ENCODE peak calls at places on chromosomes 11 and 22, in nine cellular contexts. X is astrocyte, V is body of pancreas, F is neural progenitor cell, D is spleen, Q is testis, T is keratinocyte, G is heart right ventricle, B is BE2C. A is an unnamed sample. For H3K4me1, the result is how much of the 10 kb centered on the place peaks cover.

GRCh38 chr22:19761500-19762314 is 1.1 kb downstream of the TBX1 start:
- DNase-seq in X (no peak), V (no peak), F (peak), D (no peak), Q (no peak), T (no peak), G (no peak), B (no peak), A (peak)

GRCh38 chr11:7577883-7578242 is 64.1 kb downstream of the PPFIBP2 start:
- DNase-seq in X (no peak), V (no peak), F (no peak), D (no peak), Q (no peak), T (no peak), G (no peak), B (peak), A (no peak)

GRCh38 chr11:121145826-121146225 is 44.8 kb downstream of the TECTA start:
- DNase-seq in X (no peak), V (no peak), F (no peak), D (no peak), Q (no peak), T (no peak), G (no peak), B (no peak), A (no peak)

GRCh38 chr11:37712246-37712645 is 1114.2 kb upstream of the RAG2 start:
- DNase-seq in X (no peak), V (no peak), F (peak), D (no peak), Q (no peak), T (no peak), G (no peak), B (peak), A (no peak)

GRCh38 chr11:105577645-105578044 is 32.2 kb upstream of the GRIA4 start:
- DNase-seq in X (peak), V (no peak), F (peak), D (no peak), Q (no peak), T (no peak), G (no peak), B (peak), A (no peak)

GRCh38 chr11:121591405-121592033 is 138.8 kb upstream of the SORL1-AS1 start:
- DNase-seq in X (peak), V (peak), F (peak), D (no peak), Q (peak), T (peak), G (no peak), B (peak), A (no peak)

GRCh38 chr11:128266893-128267292 is 320.5 kb downstream of the ETS1 start:
- DNase-seq in X (no peak), V (no peak), F (no peak), D (no peak), Q (no peak), T (no peak), G (no peak), B (no peak), A (no peak)

GRCh38 chr11:130814440-130815073 is 101.7 kb downstream of the SNX19 start:
- DNase-seq in X (no peak), V (no peak), F (no peak), D (no peak), Q (no peak), T (no peak), G (no peak), B (no peak), A (no peak)

GRCh38 chr11:112223125-112223524 is 3.1 kb upstream of the PTS start:
- DNase-seq in X (no peak), V (no peak), F (no peak), D (no peak), Q (no peak), T (no peak), G (no peak), B (no peak), A (no peak)

GRCh38 chr22:28181332-28181731 is 262.3 kb upstream of the PITPNB start:
- DNase-seq in X (peak), V (no peak), F (no peak), D (no peak), Q (no peak), T (no peak), G (no peak), B (no peak), A (no peak)

GRCh38 chr11:75073459-75074190 is 23.1 kb downstream of the OR2AT4 start:
- DNase-seq in X (no peak), V (no peak), F (no peak), D (no peak), Q (no peak), T (no peak), G (no peak), B (peak), A (no peak)

GRCh38 chr11:127931811-127932210 is 655.5 kb downstream of the ETS1 start:
- DNase-seq in X (no peak), V (no peak), F (peak), D (no peak), Q (no peak), T (no peak), G (no peak), B (no peak), A (no peak)

GRCh38 chr11:67002297-67002913 is 20.5 kb upstream of the SYT12 start:
- DNase-seq in X (no peak), V (no peak), F (peak), D (no peak), Q (no peak), T (no peak), G (no peak), B (no peak), A (no peak)

GRCh38 chr11:109865558-109866186 is 227.5 kb upstream of the ZC3H12C start:
- DNase-seq in X (no peak), V (peak), F (no peak), D (no peak), Q (peak), T (no peak), G (peak), B (no peak), A (no peak)

GRCh38 chr11:40130427-40130826 is 1329.0 kb downstream of the LRRC4C start:
- DNase-seq in X (no peak), V (no peak), F (peak), D (no peak), Q (peak), T (no peak), G (no peak), B (peak), A (no peak)

GRCh38 chr22:19045094-19045493 is 77.1 kb downstream of the DGCR2 start:
- DNase-seq in X (no peak), V (no peak), F (no peak), D (no peak), Q (no peak), T (no peak), G (no peak), B (no peak), A (no peak)

GRCh38 chr11:14244926-14245325 is 114.1 kb downstream of the RRAS2 start:
- DNase-seq in X (no peak), V (no peak), F (no peak), D (no peak), Q (no peak), T (no peak), G (no peak), B (no peak), A (no peak)

GRCh38 chr11:65652511-65653228 is 10.0 kb downstream of the RELA start:
- DNase-seq in X (peak), V (peak), F (peak), D (peak), Q (peak), T (no peak), G (peak), B (peak), A (peak)

GRCh38 chr11:117584056-117584830 is 212.8 kb downstream of the DSCAML1 start:
- DNase-seq in X (peak), V (no peak), F (no peak), D (no peak), Q (no peak), T (no peak), G (no peak), B (no peak), A (no peak)

GRCh38 chr22:29216011-29216872 is 10.5 kb downstream of the EMID1 start:
- DNase-seq in X (no peak), V (no peak), F (no peak), D (peak), Q (no peak), T (no peak), G (no peak), B (no peak), A (peak)

GRCh38 chr22:49760280-49760629 is 67.4 kb downstream of the BRD1 start:
- DNase-seq in X (no peak), V (no peak), F (no peak), D (no peak), Q (no peak), T (peak), G (no peak), B (no peak), A (peak)

GRCh38 chr11:128463975-128464374 is 123.4 kb downstream of the ETS1 start:
- DNase-seq in X (no peak), V (no peak), F (no peak), D (no peak), Q (no peak), T (no peak), G (no peak), B (no peak), A (no peak)

GRCh38 chr11:67732045-67732787 is 57.8 kb upstream of the ALDH3B2 start:
- DNase-seq in X (no peak), V (peak), F (peak), D (no peak), Q (peak), T (no peak), G (no peak), B (peak), A (no peak)

GRCh38 chr11:120425527-120425926 is 86.0 kb upstream of the GRIK4 start:
- DNase-seq in X (no peak), V (no peak), F (no peak), D (no peak), Q (no peak), T (no peak), G (no peak), B (no peak), A (no peak)

GRCh38 chr11:91585035-91585801 is 639.4 kb upstream of the FAT3 start:
- DNase-seq in X (no peak), V (no peak), F (no peak), D (no peak), Q (no peak), T (no peak), G (no peak), B (no peak), A (no peak)

GRCh38 chr11:118870396-118871343 is 13.0 kb upstream of the CXCR5 start:
- DNase-seq in X (no peak), V (no peak), F (peak), D (peak), Q (no peak), T (no peak), G (peak), B (no peak), A (peak)

GRCh38 chr22:42443240-42444059 is 11.2 kb upstream of the NFAM1 start:
- DNase-seq in X (no peak), V (no peak), F (no peak), D (no peak), Q (no peak), T (no peak), G (no peak), B (no peak), A (no peak)

GRCh38 chr11:44775366-44776356 is 48.9 kb downstream of the TSPAN18 start:
- DNase-seq in X (no peak), V (peak), F (peak), D (peak), Q (peak), T (peak), G (peak), B (peak), A (no peak)

GRCh38 chr11:115990004-115990447 is 485.8 kb upstream of the CADM1 start:
- DNase-seq in X (no peak), V (no peak), F (peak), D (peak), Q (peak), T (no peak), G (peak), B (peak), A (peak)

GRCh38 chr11:76270387-76270786 is 64.1 kb upstream of the WNT11 start:
- DNase-seq in X (no peak), V (no peak), F (no peak), D (no peak), Q (peak), T (no peak), G (no peak), B (no peak), A (no peak)

GRCh38 chr22:19707347-19708322 is 6.7 kb upstream of the SEPTIN5 start:
- DNase-seq in X (no peak), V (no peak), F (no peak), D (peak), Q (no peak), T (no peak), G (no peak), B (no peak), A (no peak)

GRCh38 chr11:61507962-61508824 is at the start of gene LRRC10B:
- DNase-seq in X (no peak), V (peak), F (peak), D (no peak), Q (peak), T (no peak), G (no peak), B (peak), A (no peak)

GRCh38 chr11:69499946-69500284 is 18.5 kb downstream of the LINC01488 start:
- DNase-seq in X (no peak), V (no peak), F (no peak), D (peak), Q (no peak), T (no peak), G (no peak), B (no peak), A (peak)

GRCh38 chr11:69497221-69497787 is 15.8 kb downstream of the LINC01488 start:
- DNase-seq in X (peak), V (peak), F (peak), D (peak), Q (peak), T (no peak), G (peak), B (no peak), A (peak)

GRCh38 chr11:69499216-69499945 is 17.9 kb downstream of the LINC01488 start:
- DNase-seq in X (no peak), V (no peak), F (no peak), D (peak), Q (no peak), T (no peak), G (no peak), B (no peak), A (peak)

GRCh38 chr11:69500285-69501120 is 19.0 kb downstream of the LINC01488 start:
- DNase-seq in X (no peak), V (no peak), F (no peak), D (peak), Q (no peak), T (no peak), G (no peak), B (no peak), A (peak)

DNA sequence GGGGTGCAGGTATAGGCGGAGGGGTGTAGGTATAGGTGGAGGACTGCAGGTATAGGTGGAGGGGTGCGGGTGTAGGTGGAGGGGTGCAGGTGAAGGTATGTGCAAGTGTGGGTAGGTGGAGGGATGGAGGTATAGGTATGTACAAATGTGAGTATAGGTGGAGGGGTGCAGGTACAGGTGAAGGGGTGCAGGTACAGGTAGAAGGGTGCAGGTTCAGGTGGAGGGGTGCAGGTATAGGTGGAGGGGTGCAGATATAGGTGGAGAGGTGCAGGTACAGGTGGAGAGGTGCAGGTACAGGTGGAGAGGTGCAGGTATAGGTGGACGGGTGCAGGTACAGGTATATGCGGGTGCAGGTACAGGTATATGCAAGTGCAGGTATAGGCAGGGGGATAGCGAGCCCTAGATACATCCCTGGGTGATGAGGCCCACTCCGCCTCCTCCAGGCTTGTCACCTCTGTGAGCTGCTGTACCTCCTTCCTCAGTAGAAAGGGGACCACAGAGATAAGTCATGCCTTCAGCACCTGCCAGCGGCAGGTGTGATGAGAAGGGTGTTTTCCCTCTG is 17.2 kb downstream of the LINC01488 start:
- DNase-seq in X (no peak), V (no peak), F (no peak), D (peak), Q (no peak), T (no peak), G (no peak), B (no peak), A (peak)
- H3K4me1 ChIP-seq in X (under half), V (under half), F (under half), D (under half), Q (under half), T (under half), G (under half), B (under half), A (under half)

GRCh38 chr11:2697871-2698270 is 1.9 kb downstream of the KCNQ1OT1 start:
- DNase-seq in X (no peak), V (no peak), F (no peak), D (no peak), Q (no peak), T (no peak), G (no peak), B (no peak), A (no peak)
- H3K4me1 ChIP-seq in X (under half), V (under half), F (under half), D (under half), Q (under half), T (under half), G (half or more), B (under half), A (under half)

GRCh38 chr22:44277404-44278135 is 35.2 kb downstream of the SHISAL1 start:
- DNase-seq in X (no peak), V (no peak), F (peak), D (peak), Q (no peak), T (no peak), G (no peak), B (no peak), A (peak)

GRCh38 chr22:44276041-44276440 is 36.7 kb downstream of the SHISAL1 start:
- DNase-seq in X (no peak), V (no peak), F (peak), D (peak), Q (no peak), T (no peak), G (no peak), B (no peak), A (peak)

GRCh38 chr22:44274918-44275665 is 37.7 kb downstream of the SHISAL1 start:
- DNase-seq in X (no peak), V (peak), F (no peak), D (peak), Q (no peak), T (no peak), G (no peak), B (no peak), A (no peak)

GRCh38 chr22:44278234-44279058 is 34.3 kb downstream of the SHISAL1 start:
- DNase-seq in X (no peak), V (no peak), F (no peak), D (no peak), Q (no peak), T (no peak), G (no peak), B (no peak), A (no peak)

GRCh38 chr22:44276706-44277403 is 35.9 kb downstream of the SHISAL1 start:
- DNase-seq in X (no peak), V (no peak), F (peak), D (peak), Q (no peak), T (no peak), G (no peak), B (no peak), A (no peak)
- H3K4me1 ChIP-seq in X (under half), V (under half), F (under half), D (under half), Q (under half), T (under half), G (under half), B (under half), A (under half)

GRCh38 chr22:30292069-30292970 is 3.0 kb upstream of the CASTOR1 start:
- DNase-seq in X (no peak), V (no peak), F (no peak), D (no peak), Q (no peak), T (no peak), G (no peak), B (no peak), A (no peak)
- H3K4me1 ChIP-seq in X (under half), V (under half), F (under half), D (under half), Q (under half), T (under half), G (under half), B (under half), A (half or more)

DNA sequence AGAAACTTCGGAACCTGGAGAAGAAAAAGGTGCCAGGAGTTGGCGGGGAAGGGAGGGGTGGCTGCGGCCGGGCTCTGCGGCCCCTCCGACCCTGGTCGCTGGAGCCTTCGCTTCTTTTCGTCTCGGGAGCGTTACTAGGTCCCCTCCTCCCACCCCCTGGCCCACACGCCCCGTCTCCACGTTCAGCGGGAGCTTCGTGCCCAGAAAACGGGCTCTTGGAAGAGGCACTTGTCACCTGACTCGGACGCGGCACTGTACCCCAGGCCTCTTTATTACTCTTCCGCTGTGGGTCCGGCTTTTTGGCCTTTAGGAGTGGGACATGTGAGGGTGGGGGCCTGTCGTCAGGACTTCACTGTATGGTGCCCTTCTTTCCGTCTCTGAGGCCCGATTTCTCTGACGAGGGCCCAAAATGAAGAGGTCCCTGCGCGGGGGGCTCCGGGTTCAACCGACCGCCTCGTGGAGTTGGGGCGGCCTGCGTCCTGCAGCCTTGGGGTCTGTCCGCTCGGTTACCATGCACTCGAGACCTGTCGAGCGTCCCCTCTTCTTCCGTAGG is 1.2 kb downstream of the CAPRIN1 start:
- DNase-seq in X (no peak), V (peak), F (peak), D (peak), Q (peak), T (no peak), G (no peak), B (peak), A (peak)
- H3K4me1 ChIP-seq in X (under half), V (under half), F (under half), D (under half), Q (under half), T (under half), G (half or more), B (under half), A (under half)

DNA sequence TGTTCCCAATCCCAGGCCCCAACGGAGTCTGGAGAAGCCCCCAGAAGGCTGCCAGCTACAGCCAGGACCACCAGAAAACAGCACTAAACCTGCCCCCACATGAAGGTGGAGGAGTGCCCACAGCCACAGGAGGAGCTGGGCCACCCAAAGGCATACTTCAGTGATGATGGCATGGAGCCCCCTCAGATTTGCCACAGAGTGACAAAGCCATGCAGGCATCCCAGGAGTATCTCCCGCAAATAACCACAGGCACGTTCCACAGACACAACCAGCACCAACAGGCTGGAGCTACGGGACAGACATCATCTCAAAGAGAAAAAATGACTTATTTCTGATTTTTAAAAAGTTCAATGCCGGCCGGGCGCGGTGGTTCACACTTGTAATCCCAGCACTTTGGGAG is 10.6 kb downstream of the CARS1 start:
- DNase-seq in X (peak), V (no peak), F (no peak), D (no peak), Q (no peak), T (no peak), G (no peak), B (no peak), A (no peak)
- H3K4me1 ChIP-seq in X (under half), V (half or more), F (under half), D (under half), Q (under half), T (under half), G (half or more), B (under half), A (under half)

DNA sequence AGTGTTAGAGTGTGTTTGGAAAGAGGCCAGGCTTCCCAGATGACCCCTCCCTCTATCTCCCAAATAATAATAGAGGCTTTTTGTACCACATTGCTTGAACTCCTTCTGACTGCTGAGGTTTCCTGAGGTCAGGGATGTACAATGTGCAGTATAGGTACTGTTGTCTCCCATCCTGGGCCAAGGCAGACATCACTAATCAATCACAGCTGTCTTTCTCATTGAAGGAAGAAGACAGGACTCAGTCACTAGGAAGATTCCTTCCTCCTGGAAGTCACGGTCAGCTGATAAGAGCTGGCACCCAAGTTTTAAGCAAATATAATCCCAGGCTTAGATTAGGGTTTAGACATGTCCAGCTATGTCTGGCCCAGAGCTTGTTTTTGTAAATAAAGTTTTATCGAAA is 454.9 kb downstream of the MIAT start:
- DNase-seq in X (no peak), V (no peak), F (no peak), D (no peak), Q (no peak), T (no peak), G (no peak), B (no peak), A (no peak)
- H3K4me1 ChIP-seq in X (half or more), V (half or more), F (under half), D (under half), Q (under half), T (under half), G (under half), B (under half), A (under half)